ENCODE peak calls at places on chromosomes 7 and 10, in five cellular contexts. One of them, this sample, is unnamed.

GRCh38 chr7:32204361-32205018 is 134.3 kb upstream of the PDE1C start:
- DNase-seq in K562: peak; percentile 34
- DNase-seq in A549: peak; percentile 79
- DNase-seq in GM12878: peak; percentile 5
- DNase-seq in HepG2: peak; percentile 65
- DNase-seq in this sample: peak; percentile 56

GRCh38 chr10:61164458-61165160 is 220.6 kb upstream of the RHOBTB1 start:
- DNase-seq in K562: no peak
- DNase-seq in GM12878: no peak
- DNase-seq in A549: no peak
- DNase-seq in HepG2: peak; percentile 12
- DNase-seq in this sample: no peak

GRCh38 chr10:64112697-64113367 is 591.6 kb downstream of the REEP3 start:
- DNase-seq in A549: no peak
- DNase-seq in GM12878: no peak
- DNase-seq in HepG2: no peak
- DNase-seq in K562: no peak
- DNase-seq in this sample: no peak

GRCh38 chr10:60267802-60268201 is 121.9 kb downstream of the ANK3 start:
- DNase-seq in GM12878: no peak
- DNase-seq in K562: no peak
- DNase-seq in HepG2: no peak
- DNase-seq in A549: no peak
- DNase-seq in this sample: no peak

GRCh38 chr10:88293073-88293472 is 290.0 kb downstream of the RNLS start:
- DNase-seq in K562: no peak
- DNase-seq in GM12878: no peak
- DNase-seq in A549: no peak
- DNase-seq in HepG2: no peak
- DNase-seq in this sample: no peak

GRCh38 chr7:140304071-140304799 is 94.1 kb downstream of the SLC37A3 start:
- DNase-seq in GM12878: peak; percentile 11
- DNase-seq in K562: peak; percentile 72
- DNase-seq in A549: no peak
- DNase-seq in HepG2: peak; percentile 53
- DNase-seq in this sample: no peak

GRCh38 chr7:68280931-68281330 is 1284.3 kb downstream of the TYW1 start:
- DNase-seq in A549: no peak
- DNase-seq in HepG2: no peak
- DNase-seq in GM12878: no peak
- DNase-seq in K562: no peak
- DNase-seq in this sample: no peak

GRCh38 chr10:72689660-72690059 is 2.3 kb upstream of the MCU start:
- DNase-seq in K562: peak; percentile 55
- DNase-seq in A549: no peak
- DNase-seq in HepG2: no peak
- DNase-seq in GM12878: no peak
- DNase-seq in this sample: no peak

GRCh38 chr7:28466341-28466740 is 54.0 kb downstream of the CREB5 start:
- DNase-seq in GM12878: no peak
- DNase-seq in HepG2: no peak
- DNase-seq in A549: no peak
- DNase-seq in K562: no peak
- DNase-seq in this sample: no peak

GRCh38 chr7:20170626-20171025 is 46.6 kb downstream of the MACC1 start:
- DNase-seq in HepG2: no peak
- DNase-seq in K562: no peak
- DNase-seq in A549: no peak
- DNase-seq in GM12878: no peak
- DNase-seq in this sample: no peak

GRCh38 chr10:123847686-123848432 is 43.7 kb downstream of the CPXM2 start:
- DNase-seq in A549: peak; percentile 19
- DNase-seq in HepG2: no peak
- DNase-seq in K562: no peak
- DNase-seq in GM12878: no peak
- DNase-seq in this sample: no peak

GRCh38 chr10:97028126-97028831 is 157.5 kb downstream of the SLIT1 start:
- DNase-seq in HepG2: no peak
- DNase-seq in GM12878: no peak
- DNase-seq in K562: no peak
- DNase-seq in A549: no peak
- DNase-seq in this sample: no peak

GRCh38 chr10:8350250-8350967 is 295.9 kb downstream of the GATA3 start:
- DNase-seq in A549: no peak
- DNase-seq in HepG2: no peak
- DNase-seq in GM12878: no peak
- DNase-seq in K562: no peak
- DNase-seq in this sample: no peak

GRCh38 chr10:96910488-96911395 is 78.6 kb downstream of the LCOR start:
- DNase-seq in K562: peak; percentile 62
- DNase-seq in GM12878: peak; percentile 28
- DNase-seq in HepG2: peak; percentile 28
- DNase-seq in A549: peak; percentile 64
- DNase-seq in this sample: no peak

GRCh38 chr7:16421333-16422099 is at the start of gene CRPPA:
- DNase-seq in HepG2: peak; percentile 34
- DNase-seq in GM12878: no peak
- DNase-seq in A549: no peak
- DNase-seq in K562: peak; percentile 76
- DNase-seq in this sample: peak; percentile 71

GRCh38 chr10:131810036-131810804 is 90.6 kb upstream of the PPP2R2D start:
- DNase-seq in A549: no peak
- DNase-seq in K562: no peak
- DNase-seq in GM12878: no peak
- DNase-seq in HepG2: no peak
- DNase-seq in this sample: peak; percentile 35

GRCh38 chr7:66779669-66780408 is 39.3 kb downstream of the RABGEF1 start:
- DNase-seq in HepG2: peak; percentile 55
- DNase-seq in K562: no peak
- DNase-seq in GM12878: no peak
- DNase-seq in A549: no peak
- DNase-seq in this sample: no peak

GRCh38 chr10:23384364-23384763 is 39.8 kb upstream of the C10orf67 start:
- DNase-seq in HepG2: no peak
- DNase-seq in K562: no peak
- DNase-seq in GM12878: no peak
- DNase-seq in A549: no peak
- DNase-seq in this sample: no peak

GRCh38 chr7:68107256-68107655 is 1110.6 kb downstream of the TYW1 start:
- DNase-seq in HepG2: no peak
- DNase-seq in A549: no peak
- DNase-seq in GM12878: no peak
- DNase-seq in K562: no peak
- DNase-seq in this sample: no peak

GRCh38 chr10:113712755-113713154 is 33.0 kb downstream of the CASP7 start:
- DNase-seq in K562: no peak
- DNase-seq in A549: no peak
- DNase-seq in HepG2: no peak
- DNase-seq in GM12878: no peak
- DNase-seq in this sample: peak; percentile 17

GRCh38 chr10:120052964-120053363 is 160.4 kb downstream of the SEC23IP start:
- DNase-seq in A549: no peak
- DNase-seq in GM12878: no peak
- DNase-seq in HepG2: no peak
- DNase-seq in K562: no peak
- DNase-seq in this sample: no peak

GRCh38 chr7:9889557-9889956 is 1084.1 kb upstream of the PHF14 start:
- DNase-seq in GM12878: no peak
- DNase-seq in A549: no peak
- DNase-seq in HepG2: no peak
- DNase-seq in K562: peak; percentile 1
- DNase-seq in this sample: no peak

GRCh38 chr10:23199768-23200511 is 7.8 kb downstream of the PTF1A start:
- DNase-seq in K562: no peak
- DNase-seq in A549: no peak
- DNase-seq in GM12878: no peak
- DNase-seq in HepG2: no peak
- DNase-seq in this sample: no peak

GRCh38 chr10:92014620-92015019 is 91.0 kb downstream of the BTAF1 start:
- DNase-seq in GM12878: no peak
- DNase-seq in HepG2: no peak
- DNase-seq in A549: no peak
- DNase-seq in K562: no peak
- DNase-seq in this sample: no peak

GRCh38 chr7:128962837-128963236 is 25.1 kb downstream of the IRF5 start:
- DNase-seq in HepG2: no peak
- DNase-seq in A549: no peak
- DNase-seq in K562: no peak
- DNase-seq in GM12878: no peak
- DNase-seq in this sample: no peak

GRCh38 chr7:12321248-12321647 is 82.4 kb downstream of the VWDE start:
- DNase-seq in A549: no peak
- DNase-seq in HepG2: no peak
- DNase-seq in K562: no peak
- DNase-seq in GM12878: no peak
- DNase-seq in this sample: no peak

DNA sequence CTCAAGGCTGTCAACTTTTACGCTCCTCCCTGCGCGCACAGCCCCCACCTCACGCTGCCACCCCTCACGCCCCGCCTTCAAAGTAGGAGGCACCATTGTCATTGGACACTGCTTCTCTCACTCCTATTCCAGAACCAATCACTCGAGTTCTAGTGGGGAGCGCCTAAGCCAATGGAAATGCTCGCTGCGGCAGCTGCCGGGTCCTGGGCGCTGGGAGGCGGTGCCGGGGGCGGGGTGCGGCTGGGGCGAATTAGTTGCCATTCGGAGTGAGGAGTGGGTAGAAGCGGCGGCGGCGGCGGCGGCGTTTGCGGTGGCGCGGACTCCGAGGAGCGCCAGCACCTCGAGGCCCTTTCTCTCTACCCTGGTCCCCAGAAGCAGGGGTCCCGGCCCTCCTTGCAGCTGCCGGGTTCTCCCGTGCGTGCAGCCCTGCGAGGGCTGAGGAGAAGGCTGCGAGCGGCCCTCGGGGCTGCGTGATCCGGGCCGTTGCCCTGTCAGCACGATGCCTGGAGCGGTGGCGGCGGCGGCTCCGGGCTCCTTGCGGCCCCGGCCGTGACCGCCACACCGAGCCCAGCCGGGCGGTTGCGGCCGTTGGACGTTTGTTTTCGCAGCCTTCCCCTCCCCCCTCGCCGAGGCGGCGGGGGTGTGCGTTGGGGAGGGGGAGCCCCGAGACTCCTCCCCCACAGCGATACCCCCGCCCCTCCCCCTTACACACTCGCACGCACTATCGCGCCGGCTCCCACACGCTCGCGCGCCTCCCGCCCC is at the start of gene GLCCI1:
- DNase-seq in K562: peak; percentile 98
- DNase-seq in GM12878: peak; percentile 98
- DNase-seq in HepG2: peak; percentile 95
- DNase-seq in A549: peak; percentile 96
- DNase-seq in this sample: peak; percentile 79
- TF ChIP-seq KDM1A in K562: no peak
- TF ChIP-seq KDM1A in GM12878: no peak
- TF ChIP-seq KDM1A in HepG2: no peak
- TF ChIP-seq KDM1A in A549: no peak
- TF ChIP-seq KDM1A in this sample: no peak

GRCh38 chr7:93014410-93014809 is 103.4 kb downstream of the SAMD9 start:
- DNase-seq in GM12878: no peak
- DNase-seq in HepG2: no peak
- DNase-seq in A549: no peak
- DNase-seq in K562: no peak
- DNase-seq in this sample: no peak

GRCh38 chr7:93016681-93017349 is 101.0 kb downstream of the SAMD9 start:
- DNase-seq in HepG2: no peak
- DNase-seq in GM12878: no peak
- DNase-seq in A549: no peak
- DNase-seq in K562: no peak
- DNase-seq in this sample: no peak

GRCh38 chr7:93015193-93016084 is 102.3 kb downstream of the SAMD9 start:
- DNase-seq in K562: no peak
- DNase-seq in GM12878: no peak
- DNase-seq in A549: no peak
- DNase-seq in HepG2: no peak
- DNase-seq in this sample: no peak

GRCh38 chr7:93013471-93014061 is 104.2 kb downstream of the SAMD9 start:
- DNase-seq in HepG2: no peak
- DNase-seq in GM12878: no peak
- DNase-seq in K562: peak; percentile 46
- DNase-seq in A549: no peak
- DNase-seq in this sample: no peak

GRCh38 chr7:93016085-93016471 is 101.7 kb downstream of the SAMD9 start:
- DNase-seq in A549: no peak
- DNase-seq in GM12878: no peak
- DNase-seq in K562: no peak
- DNase-seq in HepG2: no peak
- DNase-seq in this sample: no peak
- TF ChIP-seq CHD2 in A549: no peak
- TF ChIP-seq CHD2 in GM12878: no peak
- TF ChIP-seq CHD2 in K562: no peak
- TF ChIP-seq CHD2 in HepG2: no peak
- TF ChIP-seq CHD2 in this sample: no peak

DNA sequence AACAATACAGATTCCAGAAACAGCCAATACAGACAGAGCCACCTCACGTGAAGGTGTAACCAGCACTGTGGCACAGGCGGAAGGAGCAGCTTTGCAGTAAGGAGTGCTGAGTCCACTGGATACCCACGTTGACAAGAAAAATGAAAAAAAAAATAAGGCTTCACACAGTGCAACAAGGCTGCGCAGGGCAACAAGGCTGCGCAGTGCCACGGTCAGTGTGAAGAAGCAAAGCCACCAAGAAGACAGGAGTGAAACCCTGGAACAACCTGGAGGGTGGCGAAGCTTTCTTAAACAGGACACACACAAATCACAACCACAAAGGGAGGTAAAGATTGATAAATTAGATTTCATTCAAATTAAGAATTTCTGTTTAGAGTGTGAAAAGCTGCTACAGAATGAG is 204.0 kb downstream of the MAD1L1 start:
- DNase-seq in HepG2: no peak
- DNase-seq in GM12878: no peak
- DNase-seq in K562: no peak
- DNase-seq in A549: no peak
- DNase-seq in this sample: no peak
- TF ChIP-seq KDM1A in HepG2: no peak
- TF ChIP-seq KDM1A in GM12878: no peak
- TF ChIP-seq KDM1A in K562: no peak
- TF ChIP-seq KDM1A in A549: peak; percentile 13
- TF ChIP-seq KDM1A in this sample: no peak

DNA sequence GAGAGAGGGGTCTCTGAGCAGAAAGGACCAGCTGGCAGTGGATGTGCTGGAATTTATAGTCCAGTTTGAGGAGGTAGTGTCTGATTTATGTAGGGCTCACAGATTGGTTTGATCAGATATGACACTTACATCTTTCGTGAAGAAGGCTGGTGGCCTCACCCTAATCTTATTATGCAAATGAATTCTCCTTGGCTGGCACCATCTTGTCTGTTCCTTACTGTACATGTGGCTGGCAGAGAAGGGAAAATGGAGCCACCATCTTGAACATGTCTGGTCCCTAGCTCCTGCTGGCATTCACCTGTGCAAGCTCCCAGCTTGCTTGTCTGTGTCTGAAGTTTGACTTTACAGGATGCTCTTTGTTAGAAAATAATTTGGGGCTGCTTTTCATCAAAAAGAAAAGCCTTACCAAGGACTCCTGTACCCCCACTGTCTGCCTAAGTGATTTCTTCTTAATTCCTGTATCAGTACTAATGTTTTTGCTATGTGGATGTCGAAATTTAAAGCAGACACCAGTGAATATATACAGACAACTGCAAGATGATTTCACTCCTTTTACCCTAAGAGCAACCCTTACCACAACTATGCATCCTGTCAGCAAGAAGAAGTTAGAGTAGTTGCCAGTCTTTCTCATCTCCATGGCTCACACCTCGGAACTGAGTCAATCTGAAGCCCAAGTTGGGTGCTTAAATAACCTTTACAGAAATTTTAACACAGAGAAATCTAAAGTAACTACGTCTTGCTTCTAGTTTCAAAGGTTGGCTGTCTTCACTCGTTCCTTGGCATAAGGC is 322.0 kb upstream of the SEMA3D start:
- DNase-seq in HepG2: no peak
- DNase-seq in K562: no peak
- DNase-seq in GM12878: no peak
- DNase-seq in A549: no peak
- DNase-seq in this sample: no peak
- TF ChIP-seq CHD2 in HepG2: no peak
- TF ChIP-seq CHD2 in K562: no peak
- TF ChIP-seq CHD2 in GM12878: no peak
- TF ChIP-seq CHD2 in A549: no peak
- TF ChIP-seq CHD2 in this sample: no peak